ENCODE peak calls at places on chromosome 4, in five cellular contexts. O is fibroblast of lung, F is A673, L is dorsolateral prefrontal cortex, W is cardiac muscle cell. X is an unnamed sample.

GRCh38 chr4:91826186-91826585 is 477.6 kb upstream of the GRID2 start:
- DNase-seq in L (no peak), O (peak), F (no peak), W (no peak), X (no peak)

GRCh38 chr4:65510976-65511375 is 159.3 kb downstream of the EPHA5 start:
- DNase-seq in L (no peak), O (peak), W (no peak), F (no peak), X (no peak)

GRCh38 chr4:153020460-153020859 is 84.3 kb downstream of the FHDC1 start:
- DNase-seq in L (no peak), F (no peak), W (no peak), O (no peak), X (no peak)

GRCh38 chr4:87844476-87844875 is 11.7 kb downstream of the MEPE start:
- DNase-seq in F (no peak), O (no peak), L (no peak), W (no peak), X (no peak)

GRCh38 chr4:144338834-144339233 is 198.3 kb upstream of the GYPA start:
- DNase-seq in F (no peak), W (no peak), L (no peak), O (no peak), X (no peak)

GRCh38 chr4:141636771-141637460 is 533 bp downstream of the IL15 start:
- DNase-seq in O (peak), L (no peak), W (peak), F (peak), X (peak)

GRCh38 chr4:154583230-154583629 is 7.3 kb downstream of the FGA start:
- DNase-seq in O (no peak), F (no peak), W (no peak), L (no peak), X (no peak)

GRCh38 chr4:99024481-99025275 is 29.2 kb downstream of the METAP1 start:
- DNase-seq in W (no peak), O (no peak), L (no peak), F (no peak), X (no peak)

GRCh38 chr4:126778348-126778747 is 854.4 kb upstream of the INTU start:
- DNase-seq in W (no peak), O (peak), L (no peak), F (peak), X (no peak)

GRCh38 chr4:101238706-101239105 is 108.6 kb downstream of the PPP3CA start:
- DNase-seq in F (peak), L (no peak), W (no peak), O (peak), X (no peak)

GRCh38 chr4:23775694-23776093 is 114.2 kb downstream of the PPARGC1A start:
- DNase-seq in F (no peak), W (no peak), L (no peak), O (no peak), X (no peak)

GRCh38 chr4:52841707-52842456 is 20.2 kb upstream of the RASL11B start:
- DNase-seq in W (no peak), F (no peak), O (peak), L (no peak), X (no peak)

GRCh38 chr4:53321151-53321987 is 44.5 kb downstream of the SCFD2 start:
- DNase-seq in O (peak), F (peak), W (no peak), L (no peak), X (no peak)

GRCh38 chr4:88846232-88846790 is 148.7 kb upstream of the NAP1L5 start:
- DNase-seq in F (peak), W (no peak), O (no peak), L (no peak), X (no peak)

GRCh38 chr4:94814237-94814636 is 56.5 kb downstream of the BMPR1B start:
- DNase-seq in O (peak), L (no peak), F (no peak), W (no peak), X (no peak)

GRCh38 chr4:180618396-180618795 is 1624.8 kb upstream of the TENM3 start:
- DNase-seq in F (no peak), O (peak), W (no peak), L (no peak), X (peak)

GRCh38 chr4:94849901-94850300 is 92.1 kb downstream of the BMPR1B start:
- DNase-seq in O (no peak), L (no peak), W (no peak), F (peak), X (no peak)

GRCh38 chr4:36255575-36255974 is 11.3 kb upstream of the ARAP2 start:
- DNase-seq in F (no peak), W (no peak), O (no peak), L (no peak), X (peak)

GRCh38 chr4:7817877-7818675 is 121.6 kb downstream of the AFAP1 start:
- DNase-seq in O (peak), L (no peak), W (peak), F (peak), X (no peak)

GRCh38 chr4:142818476-142818875 is 27.6 kb downstream of the INPP4B start:
- DNase-seq in L (no peak), W (no peak), F (no peak), O (peak), X (no peak)

GRCh38 chr4:156137971-156138581 is 184.4 kb upstream of the CTSO start:
- DNase-seq in O (no peak), W (no peak), L (no peak), F (peak), X (no peak)

DNA sequence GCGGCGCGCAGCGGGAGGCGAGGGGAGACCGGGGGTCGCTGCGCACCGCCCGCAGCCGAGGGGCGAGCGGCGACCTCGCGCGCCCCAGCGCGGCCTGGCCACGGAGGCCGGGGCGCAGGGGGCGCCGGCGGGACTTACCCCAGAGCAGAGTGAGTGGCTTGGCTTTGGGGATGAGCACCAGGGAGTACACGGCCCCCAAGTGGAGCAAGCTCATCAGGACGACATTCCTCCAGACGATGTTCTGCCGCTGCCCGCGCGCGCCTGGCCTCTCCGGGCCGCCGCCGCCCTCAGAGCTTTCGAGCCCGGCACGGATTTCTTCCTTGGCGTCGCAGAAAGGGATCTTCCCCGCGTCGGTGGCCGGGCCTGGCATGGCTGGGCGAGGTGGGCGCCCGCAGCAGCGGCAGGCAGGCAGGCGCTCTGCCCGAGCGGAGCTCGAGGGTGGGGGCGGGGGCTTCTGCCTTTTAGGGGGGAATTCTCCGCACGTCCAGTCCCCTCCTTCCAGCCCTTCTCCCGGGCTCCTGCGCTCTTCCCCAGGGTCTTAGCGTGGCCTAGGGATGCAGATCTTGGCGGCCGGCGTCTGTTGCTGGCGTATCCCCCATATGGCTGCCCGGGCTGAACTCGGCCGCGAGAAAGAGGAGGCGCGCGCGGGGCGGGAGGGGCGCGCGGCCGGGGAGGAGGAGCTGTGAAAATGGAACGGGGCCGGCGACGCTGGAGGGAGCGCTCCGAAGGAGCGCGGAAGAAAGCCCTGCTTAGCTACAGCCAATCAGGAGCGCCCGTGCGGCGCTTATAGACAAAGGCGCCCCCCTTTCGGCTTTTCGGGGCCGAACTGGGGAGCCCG is at the start of gene SCD5:
- DNase-seq in F (peak), L (peak), W (peak), O (peak), X (peak)
- TF ChIP-seq CTCF in F (no peak), L (peak), W (no peak), O (no peak), X (no peak)

DNA sequence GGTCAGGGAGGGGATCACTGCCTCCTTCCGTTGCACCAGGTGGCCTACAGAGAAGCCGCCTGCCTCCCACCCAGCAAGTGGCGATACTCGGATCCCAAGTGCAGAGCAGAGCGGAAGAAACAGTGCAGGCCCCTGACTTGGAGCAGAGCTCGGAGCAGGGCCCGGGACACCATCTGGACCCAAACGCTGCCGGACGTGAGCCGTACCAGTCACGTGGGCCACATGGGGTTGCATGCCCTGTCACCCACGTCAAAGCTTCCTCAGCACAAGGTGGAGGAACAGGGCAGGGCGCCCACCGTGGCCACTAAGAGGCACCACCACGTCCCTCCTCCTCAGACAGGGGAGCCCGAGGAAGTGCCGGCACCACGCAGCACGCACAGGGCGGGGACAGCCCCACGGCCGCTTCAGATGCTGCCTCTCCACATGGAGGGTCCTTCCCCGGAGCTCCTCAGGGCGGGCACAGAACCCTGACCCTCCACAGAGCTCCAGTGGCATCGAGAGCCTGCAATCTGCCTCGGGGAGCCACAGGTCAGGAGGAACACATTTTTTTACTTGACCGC is 18.7 kb downstream of the ZFYVE28 start:
- DNase-seq in F (no peak), O (no peak), L (no peak), W (no peak), X (no peak)
- H3K4me3 ChIP-seq in F (no peak), O (no peak), L (no peak), W (no peak), X (no peak)

GRCh38 chr4:177008836-177009501 is 216.2 kb upstream of the VEGFC start:
- DNase-seq in F (no peak), O (peak), W (no peak), L (no peak), X (no peak)
- TF ChIP-seq CTCF in F (no peak), O (no peak), W (no peak), L (no peak), X (no peak)

GRCh38 chr4:80252953-80253352 is 13.5 kb upstream of the FGF5 start:
- DNase-seq in L (no peak), W (no peak), O (no peak), F (no peak), X (no peak)
- H3K4me3 ChIP-seq in L (no peak), W (no peak), O (no peak), F (no peak), X (no peak)

GRCh38 chr4:71571346-71571745 is 212.5 kb downstream of the GC start:
- DNase-seq in L (no peak), W (no peak), F (no peak), O (no peak), X (no peak)

GRCh38 chr4:71566856-71567255 is 217.0 kb downstream of the GC start:
- DNase-seq in O (peak), W (no peak), F (no peak), L (no peak), X (no peak)

GRCh38 chr4:71570492-71570891 is 213.4 kb downstream of the GC start:
- DNase-seq in O (peak), W (no peak), F (no peak), L (no peak), X (no peak)

GRCh38 chr4:71564775-71565174 is 219.1 kb downstream of the GC start:
- DNase-seq in L (no peak), F (no peak), O (no peak), W (no peak), X (no peak)

GRCh38 chr4:71568131-71568530 is 215.7 kb downstream of the GC start:
- DNase-seq in F (no peak), W (peak), O (no peak), L (no peak), X (no peak)
- TF ChIP-seq CTCF in F (no peak), W (no peak), O (no peak), L (no peak), X (no peak)

DNA sequence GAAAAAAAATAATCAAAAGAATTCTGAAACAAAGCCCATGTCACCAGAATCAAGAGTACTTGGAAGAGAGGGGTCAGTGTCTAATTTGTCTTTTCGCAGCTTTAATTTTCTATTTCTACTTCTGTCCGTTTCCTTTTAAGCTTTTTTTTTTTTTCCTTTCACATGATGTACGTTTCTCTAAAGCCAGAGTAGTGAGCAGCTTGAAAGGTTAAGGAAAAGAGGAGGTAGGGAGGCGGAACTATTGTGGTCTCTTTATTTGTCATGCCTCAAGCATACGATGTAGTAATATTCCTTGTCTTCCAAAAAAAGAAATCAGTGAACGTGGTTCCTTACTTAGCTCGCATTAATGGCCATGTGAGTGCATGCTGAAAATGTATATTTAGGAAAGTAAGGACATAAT is 311.5 kb downstream of the TENM3 start:
- DNase-seq in O (peak), L (no peak), W (no peak), F (no peak), X (no peak)
- H3K4me3 ChIP-seq in O (peak), L (no peak), W (no peak), F (no peak), X (no peak)

DNA sequence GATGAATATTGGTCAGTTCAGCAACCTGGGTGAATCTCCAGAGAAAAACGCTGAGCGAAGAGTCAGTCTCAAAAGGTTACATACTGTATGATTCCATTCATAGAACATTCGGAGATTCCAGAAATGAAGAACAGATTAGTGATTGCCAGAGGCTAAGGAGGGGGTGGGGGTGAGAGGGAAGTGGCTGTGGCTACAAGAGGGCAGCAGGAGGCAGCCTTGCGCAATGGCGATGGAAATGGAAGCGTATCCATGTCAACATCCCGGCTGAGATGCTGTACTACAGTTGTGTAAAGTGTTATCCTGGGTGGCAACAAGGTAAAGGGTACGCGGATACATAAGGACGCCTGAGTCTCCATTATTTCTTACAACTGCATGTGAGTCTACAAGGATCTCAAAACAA is 18.0 kb downstream of the LYAR start:
- DNase-seq in L (no peak), F (no peak), O (no peak), W (no peak), X (no peak)
- TF ChIP-seq CTCF in L (no peak), F (no peak), O (no peak), W (peak), X (no peak)

DNA sequence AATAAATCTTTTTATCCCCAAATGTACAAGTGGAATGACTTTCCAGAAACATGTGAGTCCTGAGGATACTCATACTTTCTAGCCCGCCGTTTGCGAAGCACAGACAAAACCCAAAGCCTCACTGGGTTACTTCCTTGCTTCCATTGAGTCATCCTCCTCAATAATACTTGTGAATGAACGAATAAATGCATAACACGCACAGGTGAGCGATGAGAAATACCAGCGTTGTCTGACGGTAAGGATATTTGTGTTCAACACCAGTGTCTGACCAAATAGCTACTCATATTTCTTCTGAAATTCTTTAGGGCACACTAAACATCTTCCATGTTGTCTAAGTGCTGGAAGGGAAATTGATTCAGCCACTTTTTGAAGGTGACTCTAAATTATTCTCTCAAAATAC is 36.0 kb downstream of the CCNG2 start:
- DNase-seq in W (no peak), O (no peak), F (no peak), L (no peak), X (no peak)
- H3K4me3 ChIP-seq in W (no peak), O (no peak), F (no peak), L (no peak), X (peak)